ENCODE peak calls at places on chromosomes 11 and 22, in seven cellular contexts. X is iPS DF 19.7, I is cardiac muscle cell, L is T47D, U is fibroblast of villous mesenchyme, J is EL, C is GDM1. S is an unnamed sample.

GRCh38 chr22:42202669-42203068 is 67.8 kb downstream of the TCF20 start:
- DNase-seq in X (no peak), I (no peak), L (no peak), U (peak; percentile 14), J (peak; percentile 36), C (peak; percentile 30), S (no peak)

GRCh38 chr11:92556435-92556834 is 331.8 kb downstream of the FAT3 start:
- DNase-seq in X (no peak), I (peak; percentile 78), L (peak; percentile 20), U (peak; percentile 11), J (peak; percentile 11), C (no peak), S (no peak)

GRCh38 chr11:121572581-121573059 is 119.9 kb upstream of the SORL1-AS1 start:
- DNase-seq in X (no peak), I (no peak), L (no peak), U (no peak), J (no peak), C (no peak), S (no peak)

GRCh38 chr11:26950260-26950719 is 43.6 kb upstream of the FIBIN start:
- DNase-seq in X (no peak), I (no peak), L (no peak), U (peak; percentile 94), J (peak; percentile 73), C (no peak), S (no peak)

GRCh38 chr22:19823191-19823590 is 31.5 kb downstream of the GNB1L start:
- DNase-seq in X (no peak), I (no peak), L (no peak), U (no peak), J (no peak), C (no peak), S (no peak)

GRCh38 chr22:47048123-47049077 is 285.9 kb downstream of the TBC1D22A start:
- DNase-seq in X (no peak), I (no peak), L (no peak), U (no peak), J (no peak), C (no peak), S (no peak)

GRCh38 chr11:7941141-7941540 is 367 bp downstream of the OR10A3 start:
- DNase-seq in X (no peak), I (no peak), L (no peak), U (no peak), J (no peak), C (no peak), S (no peak)

GRCh38 chr11:84947970-84948600 is 679.1 kb downstream of the DLG2 start:
- DNase-seq in X (no peak), I (peak; percentile 50), L (no peak), U (peak; percentile 9), J (peak; percentile 28), C (no peak), S (peak; percentile 1)

GRCh38 chr11:14148653-14149273 is 186.2 kb downstream of the SPON1 start:
- DNase-seq in X (no peak), I (peak; percentile 49), L (peak; percentile 7), U (peak; percentile 38), J (peak; percentile 17), C (no peak), S (peak; percentile 44)

GRCh38 chr11:46142561-46142960 is 21.3 kb upstream of the PHF21A start:
- DNase-seq in X (no peak), I (no peak), L (no peak), U (no peak), J (no peak), C (no peak), S (no peak)

GRCh38 chr22:46075764-46076531 is 74.4 kb upstream of the PPARA start:
- DNase-seq in X (no peak), I (no peak), L (no peak), U (no peak), J (peak; percentile 38), C (no peak), S (no peak)

GRCh38 chr11:68982134-68982533 is 1.3 kb upstream of the MRGPRD start:
- DNase-seq in X (no peak), I (no peak), L (no peak), U (no peak), J (no peak), C (no peak), S (no peak)

GRCh38 chr11:44016546-44017442 is 31.0 kb upstream of the ACCSL start:
- DNase-seq in X (no peak), I (no peak), L (no peak), U (no peak), J (no peak), C (no peak), S (no peak)

GRCh38 chr11:102157219-102157618 is 47.0 kb downstream of the YAP1 start:
- DNase-seq in X (no peak), I (no peak), L (no peak), U (peak; percentile 85), J (peak; percentile 45), C (no peak), S (no peak)

GRCh38 chr11:12893787-12894672 is 115.1 kb upstream of the RASSF10 start:
- DNase-seq in X (no peak), I (peak; percentile 63), L (peak; percentile 13), U (peak; percentile 64), J (peak; percentile 68), C (no peak), S (peak; percentile 18)

GRCh38 chr11:76234704-76235232 is 28.5 kb upstream of the WNT11 start:
- DNase-seq in X (no peak), I (no peak), L (no peak), U (no peak), J (no peak), C (no peak), S (peak; percentile 39)

GRCh38 chr11:18748766-18749375 is 22.9 kb upstream of the IGSF22 start:
- DNase-seq in X (no peak), I (no peak), L (no peak), U (no peak), J (no peak), C (no peak), S (no peak)

GRCh38 chr11:83063073-83063754 is 8.5 kb downstream of the RAB30 start:
- DNase-seq in X (no peak), I (no peak), L (no peak), U (peak; percentile 55), J (peak; percentile 44), C (no peak), S (no peak)

GRCh38 chr22:31102441-31103081 is 4.8 kb downstream of the SELENOM start:
- DNase-seq in X (no peak), I (no peak), L (no peak), U (peak; percentile 99), J (peak; percentile 92), C (no peak), S (no peak)

GRCh38 chr11:3208272-3208671 is 10.3 kb downstream of the MRGPRG start:
- DNase-seq in X (no peak), I (no peak), L (no peak), U (no peak), J (no peak), C (no peak), S (no peak)

GRCh38 chr22:19986410-19987341 is 29.9 kb downstream of the ARVCF start:
- DNase-seq in X (no peak), I (peak; percentile 89), L (peak; percentile 81), U (peak; percentile 61), J (peak; percentile 76), C (peak; percentile 45), S (peak; percentile 43)

GRCh38 chr11:126646701-126647209 is 291.3 kb downstream of the ST3GAL4 start:
- DNase-seq in X (no peak), I (no peak), L (no peak), U (no peak), J (peak; percentile 81), C (no peak), S (no peak)

GRCh38 chr11:30935861-30936260 is 349.7 kb upstream of the MPPED2 start:
- DNase-seq in X (no peak), I (no peak), L (no peak), U (no peak), J (no peak), C (no peak), S (no peak)

GRCh38 chr11:33191456-33191855 is 30.2 kb upstream of the CSTF3 start:
- DNase-seq in X (no peak), I (no peak), L (no peak), U (no peak), J (no peak), C (no peak), S (no peak)

GRCh38 chr11:95295382-95295781 is 64.4 kb upstream of the SESN3 start:
- DNase-seq in X (no peak), I (no peak), L (no peak), U (no peak), J (no peak), C (no peak), S (no peak)

GRCh38 chr11:78921517-78921916 is 346.9 kb upstream of the NARS2 start:
- DNase-seq in X (no peak), I (no peak), L (no peak), U (no peak), J (no peak), C (no peak), S (no peak)

GRCh38 chr11:125680747-125681146 is at the start of gene ACRV1:
- DNase-seq in X (no peak), I (no peak), L (no peak), U (no peak), J (no peak), C (no peak), S (no peak)

GRCh38 chr11:132037467-132037862 is 667.0 kb downstream of the NTM start:
- DNase-seq in X (no peak), I (no peak), L (no peak), U (no peak), J (no peak), C (no peak), S (no peak)

GRCh38 chr11:9315078-9315688 is 790 bp upstream of the TMEM41B start:
- DNase-seq in X (no peak), I (no peak), L (no peak), U (no peak), J (no peak), C (no peak), S (peak; percentile 5)

GRCh38 chr11:20047006-20047405 is 113.3 kb downstream of the DBX1 start:
- DNase-seq in X (no peak), I (no peak), L (no peak), U (no peak), J (peak; percentile 53), C (no peak), S (no peak)

GRCh38 chr11:71286701-71287643 is 34.6 kb upstream of the SHANK2 start:
- DNase-seq in X (no peak), I (no peak), L (no peak), U (peak; percentile 82), J (peak; percentile 96), C (no peak), S (no peak)

GRCh38 chr11:60924906-60925684 is 835 bp downstream of the TMEM132A start:
- DNase-seq in X (no peak), I (peak; percentile 31), L (no peak), U (no peak), J (no peak), C (no peak), S (no peak)

GRCh38 chr22:47215851-47216250 is 453.4 kb downstream of the TBC1D22A start:
- DNase-seq in X (no peak), I (no peak), L (no peak), U (no peak), J (no peak), C (no peak), S (no peak)

GRCh38 chr11:106077609-106078517 is at the start of gene AASDHPPT:
- DNase-seq in X (no peak), I (peak; percentile 65), L (no peak), U (peak; percentile 61), J (peak; percentile 45), C (peak; percentile 15), S (no peak)

GRCh38 chr22:31572939-31573338 is 76.6 kb downstream of the SFI1 start:
- DNase-seq in X (no peak), I (no peak), L (no peak), U (no peak), J (no peak), C (no peak), S (no peak)

GRCh38 chr11:35488117-35488516 is 37.3 kb downstream of the PAMR1 start:
- DNase-seq in X (no peak), I (no peak), L (no peak), U (peak; percentile 18), J (no peak), C (no peak), S (no peak)

GRCh38 chr11:46633291-46634217 is 16.2 kb downstream of the ATG13 start:
- DNase-seq in X (no peak), I (no peak), L (no peak), U (no peak), J (no peak), C (no peak), S (no peak)

S was measured in NCI-H460.